ENCODE peak calls at places on chromosomes 12 and 14, in nine cellular contexts. N is T-helper 17 cell, K is dorsolateral prefrontal cortex, B is PC-3, U is GM23338, J is SHP77 treated with DMSO at 0.1 percent for 48 hours, Q is caudate nucleus, H is NCI-H345, S is T-helper 1 cell. I is an unnamed sample.

GRCh38 chr12:110115675-110116074 is 8.5 kb upstream of the IFT81 start:
- DNase-seq in N (no peak), K (no peak), B (no peak), U (no peak), J (no peak), Q (no peak), H (no peak), S (no peak), I (no peak)

GRCh38 chr14:90658541-90658967 is 157.7 kb downstream of the TTC7B start:
- DNase-seq in N (no peak), K (no peak), B (peak; percentile 75), U (no peak), J (no peak), Q (no peak), H (no peak), S (no peak), I (peak; percentile 49)

GRCh38 chr14:20477211-20477876 is 8.1 kb downstream of the PNP start:
- DNase-seq in N (no peak), K (no peak), B (no peak), U (no peak), J (no peak), Q (no peak), H (peak; percentile 37), S (peak; percentile 22), I (peak; percentile 45)

GRCh38 chr14:38504175-38504574 is 248.3 kb upstream of the CLEC14A start:
- DNase-seq in N (no peak), K (no peak), B (no peak), U (no peak), J (no peak), Q (no peak), H (no peak), S (no peak), I (no peak)

GRCh38 chr12:116539905-116540482 is 19.2 kb upstream of the MAP1LC3B2 start:
- DNase-seq in N (no peak), K (peak; percentile 58), B (peak; percentile 55), U (peak; percentile 73), J (no peak), Q (no peak), H (peak; percentile 72), S (no peak), I (no peak)

GRCh38 chr14:102209224-102209966 is 69.7 kb downstream of the WDR20 start:
- DNase-seq in N (no peak), K (peak; percentile 55), B (peak; percentile 21), U (peak; percentile 67), J (no peak), Q (no peak), H (no peak), S (no peak), I (no peak)

GRCh38 chr12:79415754-79416435 is 274.9 kb downstream of the PAWR start:
- DNase-seq in N (no peak), K (no peak), B (peak; percentile 91), U (peak; percentile 51), J (no peak), Q (no peak), H (no peak), S (no peak), I (no peak)

GRCh38 chr14:75044322-75044721 is 6.9 kb downstream of the MLH3 start:
- DNase-seq in N (no peak), K (no peak), B (peak; percentile 74), U (no peak), J (no peak), Q (no peak), H (no peak), S (no peak), I (no peak)

GRCh38 chr12:4975574-4975973 is 65.9 kb downstream of the KCNA1 start:
- DNase-seq in N (no peak), K (no peak), B (no peak), U (peak; percentile 46), J (no peak), Q (no peak), H (no peak), S (no peak), I (no peak)

GRCh38 chr14:77423423-77423822 is at the start of gene NOXRED1:
- DNase-seq in N (no peak), K (no peak), B (no peak), U (no peak), J (no peak), Q (no peak), H (no peak), S (no peak), I (no peak)

GRCh38 chr14:78989246-78989645 is 819.1 kb downstream of the NRXN3 start:
- DNase-seq in N (no peak), K (no peak), B (no peak), U (no peak), J (no peak), Q (no peak), H (no peak), S (no peak), I (no peak)

GRCh38 chr14:104977008-104977680 is 1.0 kb downstream of the AHNAK2 start:
- DNase-seq in N (no peak), K (no peak), B (peak; percentile 23), U (no peak), J (no peak), Q (no peak), H (no peak), S (no peak), I (no peak)

GRCh38 chr14:74977901-74978385 is 22.5 kb upstream of the PGF start:
- DNase-seq in N (no peak), K (no peak), B (no peak), U (no peak), J (no peak), Q (no peak), H (no peak), S (no peak), I (no peak)

GRCh38 chr12:3564861-3565260 is 73.9 kb downstream of the PRMT8 start:
- DNase-seq in N (no peak), K (no peak), B (no peak), U (no peak), J (no peak), Q (no peak), H (no peak), S (no peak), I (no peak)

GRCh38 chr12:53670308-53670707 is 5.6 kb downstream of the ATP5MC2 start:
- DNase-seq in N (no peak), K (no peak), B (no peak), U (no peak), J (no peak), Q (no peak), H (no peak), S (no peak), I (no peak)

GRCh38 chr12:116736962-116737773 is 701 bp downstream of the SPRING1 start:
- DNase-seq in N (no peak), K (no peak), B (no peak), U (peak; percentile 49), J (no peak), Q (no peak), H (no peak), S (no peak), I (peak; percentile 30)

GRCh38 chr12:104456950-104457745 is 400 bp downstream of the CHST11 start:
- DNase-seq in N (peak; percentile 21), K (peak; percentile 48), B (peak; percentile 86), U (peak; percentile 66), J (peak; percentile 36), Q (peak; percentile 46), H (peak; percentile 72), S (peak; percentile 47), I (peak; percentile 77)

GRCh38 chr12:54039417-54040147 is 6.7 kb downstream of the HOXC5 start:
- DNase-seq in N (no peak), K (no peak), B (no peak), U (no peak), J (no peak), Q (no peak), H (no peak), S (no peak), I (no peak)

GRCh38 chr14:71049435-71050147 is 142.3 kb downstream of the PCNX1 start:
- DNase-seq in N (no peak), K (no peak), B (no peak), U (no peak), J (no peak), Q (no peak), H (no peak), S (no peak), I (no peak)

GRCh38 chr12:52952082-52952801 is 3.3 kb downstream of the KRT18 start:
- DNase-seq in N (no peak), K (no peak), B (peak; percentile 41), U (no peak), J (no peak), Q (no peak), H (no peak), S (no peak), I (no peak)

GRCh38 chr14:100838493-100839440 is 12.8 kb downstream of the MEG3 start:
- DNase-seq in N (no peak), K (no peak), B (no peak), U (no peak), J (no peak), Q (no peak), H (no peak), S (no peak), I (no peak)

GRCh38 chr12:117111386-117112267 is 12.4 kb upstream of the TESC start:
- DNase-seq in N (no peak), K (no peak), B (no peak), U (peak; percentile 64), J (peak; percentile 50), Q (no peak), H (peak; percentile 95), S (no peak), I (no peak)

GRCh38 chr14:33386771-33387170 is 448.1 kb downstream of the NPAS3 start:
- DNase-seq in N (no peak), K (no peak), B (no peak), U (no peak), J (no peak), Q (no peak), H (no peak), S (no peak), I (no peak)

GRCh38 chr14:60862283-60862682 is 118.6 kb downstream of the TRMT5 start:
- DNase-seq in N (no peak), K (no peak), B (peak; percentile 92), U (no peak), J (no peak), Q (no peak), H (peak; percentile 68), S (no peak), I (no peak)

GRCh38 chr14:101315802-101316296 is 245.4 kb upstream of the DIO3 start:
- DNase-seq in N (no peak), K (no peak), B (peak; percentile 70), U (no peak), J (no peak), Q (no peak), H (no peak), S (no peak), I (peak; percentile 8)

GRCh38 chr14:77184396-77185092 is 2.9 kb downstream of the TMEM63C start:
- DNase-seq in N (no peak), K (peak; percentile 21), B (peak; percentile 18), U (no peak), J (no peak), Q (no peak), H (no peak), S (no peak), I (peak; percentile 40)

GRCh38 chr12:109738878-109739665 is 25.4 kb downstream of the FAM222A start:
- DNase-seq in N (peak; percentile 1), K (no peak), B (peak; percentile 11), U (no peak), J (no peak), Q (no peak), H (no peak), S (no peak), I (peak; percentile 3)

GRCh38 chr14:67436006-67436866 is 24.3 kb upstream of the PLEK2 start:
- DNase-seq in N (no peak), K (no peak), B (no peak), U (peak; percentile 58), J (no peak), Q (no peak), H (no peak), S (no peak), I (no peak)

GRCh38 chr12:31466768-31467167 is 124.2 kb downstream of the DENND5B start:
- DNase-seq in N (no peak), K (no peak), B (no peak), U (no peak), J (no peak), Q (no peak), H (no peak), S (no peak), I (no peak)

GRCh38 chr12:117649796-117650195 is 288.4 kb upstream of the NOS1 start:
- DNase-seq in N (no peak), K (no peak), B (no peak), U (no peak), J (no peak), Q (no peak), H (no peak), S (no peak), I (no peak)

GRCh38 chr12:95805864-95806669 is 15.5 kb upstream of the NTN4 start:
- DNase-seq in N (peak; percentile 16), K (no peak), B (peak; percentile 99), U (no peak), J (no peak), Q (no peak), H (no peak), S (no peak), I (no peak)

I was measured in activated CD4-positive, alpha-beta T cell treated with anti-CD3 and anti-CD28 coated beads for 36 hours.